ENCODE peak calls at places on chromosome 2, in nine cellular contexts. One of them, this sample, is unnamed.

GRCh38 chr2:58063641-58064040 is 17.0 kb downstream of the VRK2 start:
- DNase-seq in transverse colon: no peak
- DNase-seq in upper lobe of left lung: no peak
- DNase-seq in sigmoid colon: no peak
- DNase-seq in suprapubic skin: no peak
- DNase-seq in ovary: no peak
- DNase-seq in K562: no peak
- DNase-seq in stomach: no peak
- DNase-seq in A549: no peak
- DNase-seq in this sample: no peak

GRCh38 chr2:200469708-200470600 is 39.9 kb downstream of the KCTD18 start:
- DNase-seq in transverse colon: peak
- DNase-seq in upper lobe of left lung: no peak
- DNase-seq in sigmoid colon: peak
- DNase-seq in suprapubic skin: no peak
- DNase-seq in ovary: no peak
- DNase-seq in K562: no peak
- DNase-seq in stomach: no peak
- DNase-seq in A549: no peak
- DNase-seq in this sample: no peak

GRCh38 chr2:200791905-200792304 is 19.8 kb upstream of the BZW1 start:
- DNase-seq in transverse colon: no peak
- DNase-seq in upper lobe of left lung: no peak
- DNase-seq in sigmoid colon: no peak
- DNase-seq in suprapubic skin: no peak
- DNase-seq in ovary: no peak
- DNase-seq in K562: no peak
- DNase-seq in stomach: no peak
- DNase-seq in A549: no peak
- DNase-seq in this sample: no peak

GRCh38 chr2:69248232-69248631 is 138.8 kb downstream of the GFPT1 start:
- DNase-seq in transverse colon: no peak
- DNase-seq in upper lobe of left lung: no peak
- DNase-seq in sigmoid colon: no peak
- DNase-seq in suprapubic skin: no peak
- DNase-seq in ovary: no peak
- DNase-seq in K562: no peak
- DNase-seq in stomach: no peak
- DNase-seq in A549: peak
- DNase-seq in this sample: no peak

GRCh38 chr2:8525582-8526402 is 156.1 kb upstream of the ID2 start:
- DNase-seq in transverse colon: peak
- DNase-seq in upper lobe of left lung: peak
- DNase-seq in sigmoid colon: peak
- DNase-seq in suprapubic skin: no peak
- DNase-seq in ovary: peak
- DNase-seq in K562: peak
- DNase-seq in stomach: peak
- DNase-seq in A549: peak
- DNase-seq in this sample: peak

GRCh38 chr2:134774786-134775641 is 56.2 kb upstream of the TMEM163 start:
- DNase-seq in transverse colon: no peak
- DNase-seq in upper lobe of left lung: no peak
- DNase-seq in sigmoid colon: no peak
- DNase-seq in suprapubic skin: no peak
- DNase-seq in ovary: no peak
- DNase-seq in K562: no peak
- DNase-seq in stomach: peak
- DNase-seq in A549: no peak
- DNase-seq in this sample: no peak

GRCh38 chr2:196718796-196719564 is 79.5 kb downstream of the CCDC150 start:
- DNase-seq in transverse colon: no peak
- DNase-seq in upper lobe of left lung: peak
- DNase-seq in sigmoid colon: no peak
- DNase-seq in suprapubic skin: no peak
- DNase-seq in ovary: no peak
- DNase-seq in K562: peak
- DNase-seq in stomach: no peak
- DNase-seq in A549: peak
- DNase-seq in this sample: peak

GRCh38 chr2:70181363-70181956 is 9.4 kb downstream of the C2orf42 start:
- DNase-seq in transverse colon: peak
- DNase-seq in upper lobe of left lung: no peak
- DNase-seq in sigmoid colon: no peak
- DNase-seq in suprapubic skin: no peak
- DNase-seq in ovary: no peak
- DNase-seq in K562: no peak
- DNase-seq in stomach: peak
- DNase-seq in A549: no peak
- DNase-seq in this sample: no peak

GRCh38 chr2:240184656-240185055 is 44.2 kb upstream of the OTOS start:
- DNase-seq in transverse colon: no peak
- DNase-seq in upper lobe of left lung: no peak
- DNase-seq in sigmoid colon: no peak
- DNase-seq in suprapubic skin: peak
- DNase-seq in ovary: no peak
- DNase-seq in K562: no peak
- DNase-seq in stomach: no peak
- DNase-seq in A549: no peak
- DNase-seq in this sample: no peak

GRCh38 chr2:240184198-240184590 is 43.7 kb upstream of the OTOS start:
- DNase-seq in transverse colon: peak
- DNase-seq in upper lobe of left lung: no peak
- DNase-seq in sigmoid colon: peak
- DNase-seq in suprapubic skin: peak
- DNase-seq in ovary: peak
- DNase-seq in K562: no peak
- DNase-seq in stomach: no peak
- DNase-seq in A549: no peak
- DNase-seq in this sample: no peak

GRCh38 chr2:240182966-240183365 is 42.5 kb upstream of the OTOS start:
- DNase-seq in transverse colon: no peak
- DNase-seq in upper lobe of left lung: no peak
- DNase-seq in sigmoid colon: no peak
- DNase-seq in suprapubic skin: peak
- DNase-seq in ovary: peak
- DNase-seq in K562: no peak
- DNase-seq in stomach: no peak
- DNase-seq in A549: no peak
- DNase-seq in this sample: no peak

GRCh38 chr2:240182476-240182875 is 42.0 kb upstream of the OTOS start:
- DNase-seq in transverse colon: no peak
- DNase-seq in upper lobe of left lung: no peak
- DNase-seq in sigmoid colon: no peak
- DNase-seq in suprapubic skin: peak
- DNase-seq in ovary: no peak
- DNase-seq in K562: no peak
- DNase-seq in stomach: no peak
- DNase-seq in A549: no peak
- DNase-seq in this sample: no peak

GRCh38 chr2:240183370-240184197 is 43.1 kb upstream of the OTOS start:
- DNase-seq in transverse colon: no peak
- DNase-seq in upper lobe of left lung: no peak
- DNase-seq in sigmoid colon: peak
- DNase-seq in suprapubic skin: peak
- DNase-seq in ovary: peak
- DNase-seq in K562: no peak
- DNase-seq in stomach: no peak
- DNase-seq in A549: no peak
- DNase-seq in this sample: no peak
- TF ChIP-seq CTCF in transverse colon: no peak
- TF ChIP-seq CTCF in upper lobe of left lung: no peak
- TF ChIP-seq CTCF in sigmoid colon: no peak
- TF ChIP-seq CTCF in suprapubic skin: no peak
- TF ChIP-seq CTCF in ovary: no peak
- TF ChIP-seq CTCF in K562: no peak
- TF ChIP-seq CTCF in stomach: no peak
- TF ChIP-seq CTCF in A549: no peak
- TF ChIP-seq CTCF in this sample: no peak

GRCh38 chr2:173090291-173090877 is 14.7 kb downstream of the MAP3K20 start:
- DNase-seq in transverse colon: no peak
- DNase-seq in upper lobe of left lung: no peak
- DNase-seq in sigmoid colon: no peak
- DNase-seq in suprapubic skin: no peak
- DNase-seq in ovary: no peak
- DNase-seq in K562: peak
- DNase-seq in stomach: no peak
- DNase-seq in A549: peak
- DNase-seq in this sample: no peak

GRCh38 chr2:173092844-173093402 is 17.3 kb downstream of the MAP3K20 start:
- DNase-seq in transverse colon: no peak
- DNase-seq in upper lobe of left lung: no peak
- DNase-seq in sigmoid colon: no peak
- DNase-seq in suprapubic skin: no peak
- DNase-seq in ovary: no peak
- DNase-seq in K562: no peak
- DNase-seq in stomach: no peak
- DNase-seq in A549: no peak
- DNase-seq in this sample: no peak

GRCh38 chr2:173094731-173095130 is 19.1 kb downstream of the MAP3K20 start:
- DNase-seq in transverse colon: no peak
- DNase-seq in upper lobe of left lung: no peak
- DNase-seq in sigmoid colon: no peak
- DNase-seq in suprapubic skin: no peak
- DNase-seq in ovary: no peak
- DNase-seq in K562: no peak
- DNase-seq in stomach: no peak
- DNase-seq in A549: no peak
- DNase-seq in this sample: no peak

GRCh38 chr2:173087793-173088493 is 12.3 kb downstream of the MAP3K20 start:
- DNase-seq in transverse colon: no peak
- DNase-seq in upper lobe of left lung: no peak
- DNase-seq in sigmoid colon: no peak
- DNase-seq in suprapubic skin: no peak
- DNase-seq in ovary: no peak
- DNase-seq in K562: no peak
- DNase-seq in stomach: no peak
- DNase-seq in A549: peak
- DNase-seq in this sample: no peak

DNA sequence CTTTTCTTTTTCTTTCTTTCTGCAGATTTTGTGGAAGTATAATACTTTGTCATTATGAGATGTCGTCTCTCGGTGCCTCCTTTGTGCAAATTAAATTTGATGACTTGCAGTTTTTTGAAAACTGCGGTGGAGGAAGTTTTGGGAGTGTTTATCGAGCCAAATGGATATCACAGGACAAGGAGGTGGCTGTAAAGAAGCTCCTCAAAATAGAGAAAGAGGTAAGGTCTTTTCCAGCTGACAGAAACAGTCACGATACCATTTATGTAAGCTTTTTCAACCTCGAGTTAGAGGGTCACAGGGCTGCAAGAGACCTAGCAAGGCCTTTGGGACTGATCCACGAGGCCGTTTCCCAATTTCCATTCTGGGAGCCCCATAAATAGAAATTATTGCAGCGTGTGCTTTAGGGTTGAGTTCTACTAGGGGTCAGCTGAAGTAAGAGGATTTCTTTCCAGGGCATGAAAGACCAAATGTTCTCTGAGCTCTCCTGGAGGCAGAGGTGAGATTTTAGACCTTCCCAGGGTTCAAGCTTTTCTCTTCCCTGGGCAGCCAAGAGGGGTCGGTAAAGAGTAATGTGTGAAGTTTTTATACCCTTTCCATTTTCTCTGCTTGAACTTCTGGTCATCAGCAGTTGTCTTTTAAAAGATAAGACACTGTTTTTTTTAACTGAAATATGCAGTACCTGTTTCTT is 15.5 kb downstream of the MAP3K20 start:
- DNase-seq in transverse colon: no peak
- DNase-seq in upper lobe of left lung: no peak
- DNase-seq in sigmoid colon: peak
- DNase-seq in suprapubic skin: no peak
- DNase-seq in ovary: peak
- DNase-seq in K562: peak
- DNase-seq in stomach: no peak
- DNase-seq in A549: no peak
- DNase-seq in this sample: peak
- H3K4me3 ChIP-seq in transverse colon: no peak
- H3K4me3 ChIP-seq in upper lobe of left lung: no peak
- H3K4me3 ChIP-seq in sigmoid colon: peak
- H3K4me3 ChIP-seq in suprapubic skin: no peak
- H3K4me3 ChIP-seq in ovary: no peak
- H3K4me3 ChIP-seq in K562: peak
- H3K4me3 ChIP-seq in stomach: peak
- H3K4me3 ChIP-seq in A549: no peak
- H3K4me3 ChIP-seq in this sample: no peak

DNA sequence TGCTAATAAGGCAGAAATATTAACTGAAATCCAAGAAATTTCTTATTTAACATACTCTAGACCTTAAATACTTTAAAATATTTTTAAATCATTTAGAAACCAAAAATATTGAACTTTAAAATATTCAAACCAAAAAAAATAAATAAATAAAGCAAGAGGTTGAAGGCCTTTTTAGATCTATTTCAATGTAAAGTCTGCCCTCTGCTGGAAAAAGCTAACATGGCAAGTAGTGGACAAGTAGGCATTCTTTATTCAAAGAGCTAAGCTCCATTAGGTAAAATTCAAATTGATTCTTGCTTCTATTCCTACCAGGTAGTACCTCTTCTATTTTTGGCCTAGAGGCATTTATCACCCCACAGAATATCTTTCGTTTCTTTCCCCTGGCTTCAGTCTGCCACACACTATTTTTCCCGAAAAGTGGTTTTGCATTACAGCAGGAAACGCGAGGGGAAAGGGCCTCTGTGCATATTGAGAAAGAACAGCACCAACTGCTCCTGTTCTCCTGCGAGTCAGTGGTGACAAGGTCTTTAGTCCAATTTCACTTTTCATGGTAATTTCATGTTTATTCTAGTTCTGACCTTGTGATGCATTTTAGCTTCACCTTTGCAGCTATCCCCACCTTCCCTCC is 20.4 kb downstream of the IFIH1 start:
- DNase-seq in transverse colon: peak
- DNase-seq in upper lobe of left lung: no peak
- DNase-seq in sigmoid colon: peak
- DNase-seq in suprapubic skin: no peak
- DNase-seq in ovary: peak
- DNase-seq in K562: peak
- DNase-seq in stomach: peak
- DNase-seq in A549: peak
- DNase-seq in this sample: peak
- TF ChIP-seq EP300 in transverse colon: no peak
- TF ChIP-seq EP300 in upper lobe of left lung: no peak
- TF ChIP-seq EP300 in sigmoid colon: no peak
- TF ChIP-seq EP300 in suprapubic skin: no peak
- TF ChIP-seq EP300 in ovary: no peak
- TF ChIP-seq EP300 in K562: no peak
- TF ChIP-seq EP300 in stomach: no peak
- TF ChIP-seq EP300 in A549: no peak
- TF ChIP-seq EP300 in this sample: no peak

DNA sequence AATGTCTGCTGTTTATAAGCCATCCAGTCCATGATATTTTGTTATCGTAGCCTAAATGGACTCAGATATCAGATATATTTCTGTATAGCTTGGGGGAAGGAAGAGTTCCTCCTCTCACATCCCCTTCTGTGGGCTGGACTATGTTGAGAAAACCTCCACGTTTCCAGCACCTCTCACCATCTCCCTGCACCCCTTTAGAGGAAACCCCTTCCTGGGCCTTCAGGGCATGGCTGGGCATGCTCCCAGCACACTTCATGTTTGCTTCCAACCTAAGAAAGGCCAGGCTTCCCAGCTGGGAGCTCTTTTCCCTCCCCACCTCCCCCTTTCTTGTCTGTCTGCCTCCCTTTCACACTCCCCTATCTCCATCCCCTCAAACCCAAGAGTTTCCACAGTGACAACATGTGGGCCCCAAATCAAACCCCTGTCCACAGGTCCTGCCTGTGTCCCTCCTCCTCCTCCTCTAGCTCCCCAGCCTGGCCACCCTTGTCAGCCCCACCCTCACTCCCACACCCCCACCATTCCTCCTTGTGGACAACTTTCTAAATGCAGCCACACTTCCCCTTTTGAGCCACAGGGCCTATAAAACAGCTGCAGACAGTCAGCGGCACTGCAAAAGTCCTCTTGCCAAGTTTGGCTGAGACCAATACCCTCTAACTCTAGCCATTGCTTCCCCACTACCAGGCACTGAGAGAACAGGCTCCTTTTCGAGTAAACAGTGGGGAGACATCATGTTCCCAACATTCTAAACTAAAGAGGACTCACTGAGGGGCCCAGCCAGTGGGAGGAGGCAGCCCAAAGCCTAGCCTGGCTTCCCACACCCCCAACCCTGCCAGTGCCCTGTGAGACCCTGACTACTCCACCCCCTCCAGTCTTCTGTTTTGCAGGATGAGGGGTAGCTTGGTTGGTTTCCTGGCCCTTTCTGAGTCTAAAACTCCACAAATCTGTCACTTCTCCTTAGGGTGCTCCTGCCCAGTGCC is 120.5 kb downstream of the ZFP36L2 start:
- DNase-seq in transverse colon: peak
- DNase-seq in upper lobe of left lung: no peak
- DNase-seq in sigmoid colon: peak
- DNase-seq in suprapubic skin: no peak
- DNase-seq in ovary: peak
- DNase-seq in K562: peak
- DNase-seq in stomach: peak
- DNase-seq in A549: peak
- DNase-seq in this sample: peak
- TF ChIP-seq CTCF in transverse colon: peak
- TF ChIP-seq CTCF in upper lobe of left lung: peak
- TF ChIP-seq CTCF in sigmoid colon: peak
- TF ChIP-seq CTCF in suprapubic skin: peak
- TF ChIP-seq CTCF in ovary: peak
- TF ChIP-seq CTCF in K562: peak
- TF ChIP-seq CTCF in stomach: no peak
- TF ChIP-seq CTCF in A549: no peak
- TF ChIP-seq CTCF in this sample: peak